ENCODE peak calls at places on chromosomes 6 and 20, in five cellular contexts. One of them, this sample, is unnamed.
A peak's percentile ranks its signal among the peaks of the same experiment; 100 is the strongest.

GRCh38 chr6:108543165-108543940 is 17.4 kb upstream of the FOXO3 start:
- DNase-seq in Peyer's patch: no peak
- DNase-seq in mammary epithelial cell: no peak
- DNase-seq in tibial artery: no peak
- DNase-seq in kidney: no peak
- DNase-seq in this sample: no peak

GRCh38 chr6:19714415-19715165 is 122.6 kb upstream of the ID4 start:
- DNase-seq in Peyer's patch: no peak
- DNase-seq in kidney: no peak
- DNase-seq in mammary epithelial cell: no peak
- DNase-seq in tibial artery: no peak
- DNase-seq in this sample: no peak

GRCh38 chr6:132900849-132901248 is 86.5 kb downstream of the RPS12 start:
- DNase-seq in tibial artery: no peak
- DNase-seq in Peyer's patch: no peak
- DNase-seq in mammary epithelial cell: no peak
- DNase-seq in kidney: no peak
- DNase-seq in this sample: no peak

GRCh38 chr6:22613695-22614094 is 44.3 kb downstream of the HDGFL1 start:
- DNase-seq in mammary epithelial cell: peak; percentile 24
- DNase-seq in tibial artery: no peak
- DNase-seq in Peyer's patch: no peak
- DNase-seq in kidney: no peak
- DNase-seq in this sample: peak; percentile 61

GRCh38 chr20:49562341-49563014 is 5.5 kb downstream of the PTGIS start:
- DNase-seq in Peyer's patch: no peak
- DNase-seq in tibial artery: peak; percentile 94
- DNase-seq in mammary epithelial cell: peak; percentile 61
- DNase-seq in kidney: peak; percentile 91
- DNase-seq in this sample: peak; percentile 93

GRCh38 chr6:48476257-48476656 is 365.3 kb upstream of the PTCHD4 start:
- DNase-seq in Peyer's patch: no peak
- DNase-seq in tibial artery: no peak
- DNase-seq in mammary epithelial cell: peak; percentile 40
- DNase-seq in kidney: no peak
- DNase-seq in this sample: peak; percentile 11

GRCh38 chr6:29603930-29604329 is 19.0 kb downstream of the OR2H2 start:
- DNase-seq in Peyer's patch: no peak
- DNase-seq in kidney: no peak
- DNase-seq in mammary epithelial cell: no peak
- DNase-seq in tibial artery: no peak
- DNase-seq in this sample: no peak

GRCh38 chr6:2412731-2413130 is 167.3 kb upstream of the GMDS start:
- DNase-seq in kidney: no peak
- DNase-seq in Peyer's patch: no peak
- DNase-seq in tibial artery: no peak
- DNase-seq in mammary epithelial cell: peak; percentile 59
- DNase-seq in this sample: peak; percentile 62

GRCh38 chr6:122202576-122203137 is 196.8 kb upstream of the HSF2 start:
- DNase-seq in Peyer's patch: no peak
- DNase-seq in kidney: no peak
- DNase-seq in tibial artery: no peak
- DNase-seq in mammary epithelial cell: no peak
- DNase-seq in this sample: no peak

GRCh38 chr6:40425192-40425919 is 161.8 kb downstream of the LRFN2 start:
- DNase-seq in kidney: peak; percentile 80
- DNase-seq in tibial artery: no peak
- DNase-seq in Peyer's patch: no peak
- DNase-seq in mammary epithelial cell: no peak
- DNase-seq in this sample: no peak

GRCh38 chr20:63895886-63896135 is 885 bp downstream of the DNAJC5 start:
- DNase-seq in Peyer's patch: no peak
- DNase-seq in mammary epithelial cell: peak; percentile 50
- DNase-seq in kidney: no peak
- DNase-seq in tibial artery: no peak
- DNase-seq in this sample: peak; percentile 63

GRCh38 chr20:62227977-62228958 is 8.2 kb upstream of the HRH3 start:
- DNase-seq in tibial artery: no peak
- DNase-seq in kidney: no peak
- DNase-seq in Peyer's patch: no peak
- DNase-seq in mammary epithelial cell: no peak
- DNase-seq in this sample: no peak

GRCh38 chr6:120764312-120764711 is 570.0 kb downstream of the TBC1D32 start:
- DNase-seq in kidney: no peak
- DNase-seq in Peyer's patch: no peak
- DNase-seq in mammary epithelial cell: peak; percentile 26
- DNase-seq in tibial artery: no peak
- DNase-seq in this sample: no peak

GRCh38 chr6:14932485-14933178 is 313.2 kb upstream of the JARID2 start:
- DNase-seq in Peyer's patch: no peak
- DNase-seq in kidney: no peak
- DNase-seq in mammary epithelial cell: no peak
- DNase-seq in tibial artery: no peak
- DNase-seq in this sample: no peak

GRCh38 chr6:44117397-44118128 is 9.7 kb downstream of the MRPL14 start:
- DNase-seq in kidney: no peak
- DNase-seq in Peyer's patch: no peak
- DNase-seq in tibial artery: no peak
- DNase-seq in mammary epithelial cell: peak; percentile 81
- DNase-seq in this sample: no peak

GRCh38 chr6:112665815-112666214 is 318.7 kb downstream of the RFPL4B start:
- DNase-seq in Peyer's patch: no peak
- DNase-seq in mammary epithelial cell: peak; percentile 71
- DNase-seq in tibial artery: no peak
- DNase-seq in kidney: no peak
- DNase-seq in this sample: no peak

GRCh38 chr6:170206931-170207431 is 83.9 kb downstream of the DLL1 start:
- DNase-seq in mammary epithelial cell: no peak
- DNase-seq in kidney: peak; percentile 61
- DNase-seq in Peyer's patch: no peak
- DNase-seq in tibial artery: peak; percentile 3
- DNase-seq in this sample: no peak

GRCh38 chr6:86440608-86441007 is 496.7 kb upstream of the HTR1E start:
- DNase-seq in kidney: no peak
- DNase-seq in Peyer's patch: no peak
- DNase-seq in mammary epithelial cell: no peak
- DNase-seq in tibial artery: no peak
- DNase-seq in this sample: no peak

GRCh38 chr6:39791311-39791710 is 865 bp upstream of the DAAM2 start:
- DNase-seq in tibial artery: no peak
- DNase-seq in mammary epithelial cell: no peak
- DNase-seq in kidney: no peak
- DNase-seq in Peyer's patch: no peak
- DNase-seq in this sample: peak; percentile 55

GRCh38 chr6:121847806-121848522 is 412.5 kb downstream of the GJA1 start:
- DNase-seq in mammary epithelial cell: no peak
- DNase-seq in Peyer's patch: no peak
- DNase-seq in kidney: no peak
- DNase-seq in tibial artery: no peak
- DNase-seq in this sample: no peak

GRCh38 chr6:143123081-143123480 is 62.4 kb downstream of the AIG1 start:
- DNase-seq in mammary epithelial cell: no peak
- DNase-seq in tibial artery: no peak
- DNase-seq in kidney: no peak
- DNase-seq in Peyer's patch: no peak
- DNase-seq in this sample: peak; percentile 19

GRCh38 chr20:61524956-61525666 is 273.1 kb downstream of the CDH4 start:
- DNase-seq in kidney: peak; percentile 43
- DNase-seq in mammary epithelial cell: no peak
- DNase-seq in Peyer's patch: no peak
- DNase-seq in tibial artery: no peak
- DNase-seq in this sample: no peak

GRCh38 chr6:160036790-160037206 is 67.9 kb downstream of the IGF2R start:
- DNase-seq in Peyer's patch: no peak
- DNase-seq in tibial artery: peak; percentile 65
- DNase-seq in kidney: no peak
- DNase-seq in mammary epithelial cell: peak; percentile 81
- DNase-seq in this sample: peak; percentile 88

GRCh38 chr6:7906741-7907140 is 3.8 kb downstream of the TXNDC5 start:
- DNase-seq in kidney: no peak
- DNase-seq in tibial artery: no peak
- DNase-seq in Peyer's patch: no peak
- DNase-seq in mammary epithelial cell: no peak
- DNase-seq in this sample: no peak
- H3K4me1 ChIP-seq in kidney: peaks cover 20% of the 10 kb centered on the region
- H3K4me1 ChIP-seq in tibial artery: peaks cover 8% of the 10 kb centered on the region
- H3K4me1 ChIP-seq in Peyer's patch: peaks cover 9% of the 10 kb centered on the region
- H3K4me1 ChIP-seq in mammary epithelial cell: peaks cover 17% of the 10 kb centered on the region
- H3K4me1 ChIP-seq in this sample: peaks cover 35% of the 10 kb centered on the region

DNA sequence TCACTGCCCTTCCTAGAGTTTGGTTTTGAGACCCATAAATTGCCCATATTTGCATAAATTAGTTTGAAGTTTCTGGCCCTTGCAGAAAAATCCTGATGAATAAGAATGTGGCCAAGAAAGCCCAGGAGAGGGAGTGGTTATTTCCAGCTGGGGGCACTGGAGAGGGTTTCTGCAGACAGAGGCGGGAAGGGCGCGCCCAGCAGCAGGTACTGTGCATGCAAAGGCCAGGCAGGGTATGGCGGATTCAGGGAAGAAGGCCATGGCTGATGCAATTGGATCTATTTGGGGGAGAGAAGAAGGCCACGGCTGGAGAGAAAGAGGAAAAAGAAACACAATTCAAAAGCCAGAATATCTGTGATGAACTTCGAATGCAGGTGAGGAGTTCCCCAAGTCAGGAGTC is 48.2 kb upstream of the PXDC1 start:
- DNase-seq in kidney: no peak
- DNase-seq in tibial artery: no peak
- DNase-seq in Peyer's patch: no peak
- DNase-seq in mammary epithelial cell: no peak
- DNase-seq in this sample: no peak
- H3K4me1 ChIP-seq in kidney: peaks cover 13% of the 10 kb centered on the region
- H3K4me1 ChIP-seq in tibial artery: peaks cover 20% of the 10 kb centered on the region
- H3K4me1 ChIP-seq in Peyer's patch: no peaks in the 10 kb centered on the region
- H3K4me1 ChIP-seq in mammary epithelial cell: peaks cover 49% of the 10 kb centered on the region
- H3K4me1 ChIP-seq in this sample: peaks cover 32% of the 10 kb centered on the region

GRCh38 chr20:46683068-46683477 is 6.2 kb downstream of the TP53RK start:
- DNase-seq in mammary epithelial cell: no peak
- DNase-seq in kidney: no peak
- DNase-seq in Peyer's patch: no peak
- DNase-seq in tibial artery: no peak
- DNase-seq in this sample: no peak

GRCh38 chr20:46681032-46681854 is 8.0 kb downstream of the TP53RK start:
- DNase-seq in Peyer's patch: peak; percentile 61
- DNase-seq in mammary epithelial cell: peak; percentile 48
- DNase-seq in tibial artery: peak; percentile 56
- DNase-seq in kidney: no peak
- DNase-seq in this sample: peak; percentile 61

GRCh38 chr20:46682063-46682821 is 7.0 kb downstream of the TP53RK start:
- DNase-seq in Peyer's patch: no peak
- DNase-seq in tibial artery: no peak
- DNase-seq in mammary epithelial cell: no peak
- DNase-seq in kidney: no peak
- DNase-seq in this sample: no peak

GRCh38 chr20:46683620-46683938 is 5.7 kb downstream of the TP53RK start:
- DNase-seq in Peyer's patch: no peak
- DNase-seq in mammary epithelial cell: no peak
- DNase-seq in tibial artery: no peak
- DNase-seq in kidney: no peak
- DNase-seq in this sample: no peak

GRCh38 chr20:46683939-46684750 is 5.1 kb downstream of the TP53RK start:
- DNase-seq in Peyer's patch: no peak
- DNase-seq in mammary epithelial cell: peak; percentile 80
- DNase-seq in kidney: peak; percentile 75
- DNase-seq in tibial artery: peak; percentile 44
- DNase-seq in this sample: peak; percentile 30
- H3K4me1 ChIP-seq in Peyer's patch: peaks cover 11% of the 10 kb centered on the region
- H3K4me1 ChIP-seq in mammary epithelial cell: peaks cover 11% of the 10 kb centered on the region
- H3K4me1 ChIP-seq in kidney: peaks cover 15% of the 10 kb centered on the region
- H3K4me1 ChIP-seq in tibial artery: peaks cover 14% of the 10 kb centered on the region
- H3K4me1 ChIP-seq in this sample: peaks cover 49% of the 10 kb centered on the region

GRCh38 chr6:56806368-56806767 is 148.5 kb upstream of the BEND6 start:
- DNase-seq in mammary epithelial cell: no peak
- DNase-seq in kidney: no peak
- DNase-seq in tibial artery: no peak
- DNase-seq in Peyer's patch: no peak
- DNase-seq in this sample: no peak

GRCh38 chr6:56808871-56809359 is 146.0 kb upstream of the BEND6 start:
- DNase-seq in Peyer's patch: no peak
- DNase-seq in mammary epithelial cell: peak; percentile 91
- DNase-seq in kidney: no peak
- DNase-seq in tibial artery: no peak
- DNase-seq in this sample: peak; percentile 60

GRCh38 chr6:56807335-56807991 is 147.4 kb upstream of the BEND6 start:
- DNase-seq in tibial artery: no peak
- DNase-seq in mammary epithelial cell: no peak
- DNase-seq in kidney: no peak
- DNase-seq in Peyer's patch: no peak
- DNase-seq in this sample: peak; percentile 72

GRCh38 chr6:56804996-56805395 is 149.9 kb upstream of the BEND6 start:
- DNase-seq in kidney: no peak
- DNase-seq in tibial artery: no peak
- DNase-seq in Peyer's patch: no peak
- DNase-seq in mammary epithelial cell: peak; percentile 83
- DNase-seq in this sample: peak; percentile 60

GRCh38 chr6:56807992-56808342 is 146.9 kb upstream of the BEND6 start:
- DNase-seq in Peyer's patch: no peak
- DNase-seq in kidney: no peak
- DNase-seq in mammary epithelial cell: no peak
- DNase-seq in tibial artery: no peak
- DNase-seq in this sample: no peak
- H3K4me1 ChIP-seq in Peyer's patch: no peaks in the 10 kb centered on the region
- H3K4me1 ChIP-seq in kidney: no peaks in the 10 kb centered on the region
- H3K4me1 ChIP-seq in mammary epithelial cell: peaks cover 21% of the 10 kb centered on the region
- H3K4me1 ChIP-seq in tibial artery: peaks cover 15% of the 10 kb centered on the region
- H3K4me1 ChIP-seq in this sample: peaks cover 60% of the 10 kb centered on the region

This sample was measured in adipocyte.